ENCODE peak calls at places on chromosome 9, in eight cellular contexts. I is hepatocyte; W is GDM1; A is frontal cortex; J is Jurkat, Clone E6-1; V is activated naive CD4-positive, alpha-beta T cell; L is NCI-H774; K is stimulated activated CD4-positive, alpha-beta T cell treated with anti-CD3 and anti-CD28 coated beads, Interleukin-15, amount 100 ng/mL, for 24 hours. H is an unnamed sample.

GRCh38 chr9:80382523-80382922 is 810.8 kb downstream of the TLE4 start:
- DNase-seq in V (no peak), W (no peak), A (no peak), K (no peak), J (no peak), I (no peak), L (no peak), H (no peak)

GRCh38 chr9:132670359-132670815 is at the start of gene GTF3C4:
- DNase-seq in J (peak), I (peak), A (peak), V (peak), W (peak), K (peak), L (peak), H (peak)

GRCh38 chr9:99633260-99633659 is 188.4 kb upstream of the NR4A3 start:
- DNase-seq in J (no peak), V (no peak), L (no peak), K (no peak), A (no peak), W (no peak), I (no peak), H (no peak)

GRCh38 chr9:1235650-1236401 is 185.7 kb downstream of the DMRT2 start:
- DNase-seq in I (no peak), L (no peak), W (no peak), J (no peak), K (no peak), A (no peak), V (no peak), H (no peak)

GRCh38 chr9:84456526-84456925 is 116.0 kb upstream of the SLC28A3 start:
- DNase-seq in A (no peak), I (no peak), J (no peak), V (no peak), K (no peak), W (no peak), L (no peak), H (no peak)

GRCh38 chr9:133002147-133003070 is 23.9 kb downstream of the GFI1B start:
- DNase-seq in V (no peak), K (no peak), J (no peak), W (no peak), A (no peak), L (no peak), I (no peak), H (peak)

GRCh38 chr9:19127881-19128719 is 808 bp upstream of the PLIN2 start:
- DNase-seq in I (no peak), L (no peak), K (peak), W (no peak), J (no peak), A (no peak), V (peak), H (peak)

GRCh38 chr9:127578952-127579853 is 32.9 kb upstream of the STXBP1 start:
- DNase-seq in I (peak), A (peak), V (peak), W (peak), L (peak), J (no peak), K (peak), H (peak)

GRCh38 chr9:98289811-98290210 is 34.4 kb upstream of the TBC1D2 start:
- DNase-seq in J (no peak), A (no peak), L (no peak), K (no peak), V (no peak), I (no peak), W (no peak), H (no peak)

GRCh38 chr9:89597711-89598707 is 6.8 kb upstream of the GADD45G start:
- DNase-seq in I (peak), K (peak), W (peak), A (peak), V (peak), L (no peak), J (peak), H (no peak)

H was measured in breast epithelium.